ENCODE peak calls at places on chromosome 4, in four cellular contexts. Q is WERI-Rb-1, C is AG10803, Y is cardiac fibroblast. F is an unnamed sample.

GRCh38 chr4:82851902-82852750 is 38.8 kb downstream of the SEC31A start:
- DNase-seq in Q (no peak), C (peak), Y (peak), F (peak)

GRCh38 chr4:39682133-39682532 is 15.8 kb upstream of the UBE2K start:
- DNase-seq in Q (no peak), C (no peak), Y (no peak), F (no peak)

GRCh38 chr4:127268367-127268766 is 364.4 kb upstream of the INTU start:
- DNase-seq in Q (no peak), C (no peak), Y (no peak), F (no peak)

GRCh38 chr4:150769235-150769634 is 187.3 kb downstream of the MAB21L2 start:
- DNase-seq in Q (no peak), C (peak), Y (peak), F (peak)

GRCh38 chr4:169440446-169440845 is 169.7 kb upstream of the SH3RF1 start:
- DNase-seq in Q (no peak), C (no peak), Y (no peak), F (no peak)

GRCh38 chr4:16067515-16067914 is 16.3 kb downstream of the PROM1 start:
- DNase-seq in Q (no peak), C (no peak), Y (no peak), F (no peak)

GRCh38 chr4:110669663-110670062 is 46.8 kb upstream of the PITX2 start:
- DNase-seq in Q (no peak), C (peak), Y (no peak), F (no peak)

GRCh38 chr4:52202931-52203330 is 151.8 kb downstream of the SPATA18 start:
- DNase-seq in Q (no peak), C (no peak), Y (no peak), F (no peak)

GRCh38 chr4:122666527-122667245 is 45.8 kb upstream of the IL21 start:
- DNase-seq in Q (no peak), C (peak), Y (peak), F (peak)

GRCh38 chr4:139668658-139669201 is 3.1 kb downstream of the MGST2 start:
- DNase-seq in Q (no peak), C (no peak), Y (no peak), F (no peak)

GRCh38 chr4:143400082-143400481 is 63.4 kb downstream of the GAB1 start:
- DNase-seq in Q (no peak), C (no peak), Y (no peak), F (no peak)

GRCh38 chr4:143396695-143397094 is 60.0 kb downstream of the GAB1 start:
- DNase-seq in Q (no peak), C (no peak), Y (no peak), F (no peak)

GRCh38 chr4:143397887-143398286 is 61.2 kb downstream of the GAB1 start:
- DNase-seq in Q (no peak), C (no peak), Y (no peak), F (no peak)

GRCh38 chr4:143397335-143397734 is 60.7 kb downstream of the GAB1 start:
- DNase-seq in Q (no peak), C (no peak), Y (peak), F (peak)

GRCh38 chr4:143399113-143399949 is 62.7 kb downstream of the GAB1 start:
- DNase-seq in Q (no peak), C (peak), Y (peak), F (peak)
- TF ChIP-seq CTCF in Q (peak), C (peak), Y (peak), F (peak)

GRCh38 chr4:109350121-109350520 is 47.7 kb upstream of the COL25A1 start:
- DNase-seq in Q (no peak), C (no peak), Y (no peak), F (no peak)
- TF ChIP-seq CTCF in Q (no peak), C (no peak), Y (no peak), F (no peak)

GRCh38 chr4:10893417-10893816 is 208.8 kb upstream of the CLNK start:
- DNase-seq in Q (peak), C (no peak), Y (no peak), F (no peak)
- TF ChIP-seq CTCF in Q (peak), C (peak), Y (peak), F (no peak)

GRCh38 chr4:99633772-99634171 is 23.9 kb downstream of the C4orf54 start:
- DNase-seq in Q (no peak), C (no peak), Y (no peak), F (no peak)
- TF ChIP-seq CTCF in Q (no peak), C (no peak), Y (no peak), F (no peak)

GRCh38 chr4:183444149-183444952 is at the start of gene CDKN2AIP:
- DNase-seq in Q (peak), C (peak), Y (peak), F (peak)
- TF ChIP-seq CTCF in Q (no peak), C (no peak), Y (no peak), F (peak)